ENCODE peak calls at places on chromosomes 2 and 18, in ten cellular contexts. One of them, this sample, is unnamed.

GRCh38 chr2:18067980-18068379 is 189.5 kb downstream of the KCNS3 start:
- DNase-seq in osteoblast: no peak
- DNase-seq in activated T-helper 1 cell treated with Interleukin-2 at 50 U/mL for 16 hours: no peak
- DNase-seq in cardiac fibroblast: no peak
- DNase-seq in GF-D8: no peak
- DNase-seq in GM12891: no peak
- DNase-seq in GM23338: peak
- DNase-seq in stimulated activated CD8-positive, alpha-beta memory T cell treated with anti-CD3 and anti-CD28 coated beads, Interleukin-4, amount 100 ng/mL, for 24 hours: no peak
- DNase-seq in T-helper 2 cell: no peak
- DNase-seq in endodermal cell: peak
- DNase-seq in this sample: no peak

GRCh38 chr2:37652199-37652640 is 19.2 kb downstream of the CDC42EP3 start:
- DNase-seq in osteoblast: peak
- DNase-seq in activated T-helper 1 cell treated with Interleukin-2 at 50 U/mL for 16 hours: no peak
- DNase-seq in cardiac fibroblast: peak
- DNase-seq in GF-D8: no peak
- DNase-seq in GM12891: no peak
- DNase-seq in GM23338: no peak
- DNase-seq in stimulated activated CD8-positive, alpha-beta memory T cell treated with anti-CD3 and anti-CD28 coated beads, Interleukin-4, amount 100 ng/mL, for 24 hours: no peak
- DNase-seq in T-helper 2 cell: no peak
- DNase-seq in endodermal cell: no peak
- DNase-seq in this sample: peak

GRCh38 chr2:158004131-158004530 is 97.5 kb upstream of the UPP2 start:
- DNase-seq in osteoblast: peak
- DNase-seq in activated T-helper 1 cell treated with Interleukin-2 at 50 U/mL for 16 hours: no peak
- DNase-seq in cardiac fibroblast: peak
- DNase-seq in GF-D8: no peak
- DNase-seq in GM12891: no peak
- DNase-seq in GM23338: no peak
- DNase-seq in stimulated activated CD8-positive, alpha-beta memory T cell treated with anti-CD3 and anti-CD28 coated beads, Interleukin-4, amount 100 ng/mL, for 24 hours: no peak
- DNase-seq in T-helper 2 cell: no peak
- DNase-seq in endodermal cell: no peak
- DNase-seq in this sample: no peak

GRCh38 chr2:69785358-69785757 is 43.4 kb downstream of the ANXA4 start:
- DNase-seq in osteoblast: no peak
- DNase-seq in activated T-helper 1 cell treated with Interleukin-2 at 50 U/mL for 16 hours: no peak
- DNase-seq in cardiac fibroblast: no peak
- DNase-seq in GF-D8: no peak
- DNase-seq in GM12891: no peak
- DNase-seq in GM23338: no peak
- DNase-seq in stimulated activated CD8-positive, alpha-beta memory T cell treated with anti-CD3 and anti-CD28 coated beads, Interleukin-4, amount 100 ng/mL, for 24 hours: no peak
- DNase-seq in T-helper 2 cell: no peak
- DNase-seq in endodermal cell: no peak
- DNase-seq in this sample: no peak

GRCh38 chr2:112794841-112795240 is 10.5 kb upstream of the IL1A start:
- DNase-seq in osteoblast: no peak
- DNase-seq in activated T-helper 1 cell treated with Interleukin-2 at 50 U/mL for 16 hours: no peak
- DNase-seq in cardiac fibroblast: no peak
- DNase-seq in GF-D8: peak
- DNase-seq in GM12891: no peak
- DNase-seq in GM23338: no peak
- DNase-seq in stimulated activated CD8-positive, alpha-beta memory T cell treated with anti-CD3 and anti-CD28 coated beads, Interleukin-4, amount 100 ng/mL, for 24 hours: no peak
- DNase-seq in T-helper 2 cell: no peak
- DNase-seq in endodermal cell: no peak
- DNase-seq in this sample: no peak

GRCh38 chr2:120764434-120764833 is 28.8 kb downstream of the GLI2 start:
- DNase-seq in osteoblast: no peak
- DNase-seq in activated T-helper 1 cell treated with Interleukin-2 at 50 U/mL for 16 hours: no peak
- DNase-seq in cardiac fibroblast: no peak
- DNase-seq in GF-D8: no peak
- DNase-seq in GM12891: no peak
- DNase-seq in GM23338: no peak
- DNase-seq in stimulated activated CD8-positive, alpha-beta memory T cell treated with anti-CD3 and anti-CD28 coated beads, Interleukin-4, amount 100 ng/mL, for 24 hours: no peak
- DNase-seq in T-helper 2 cell: no peak
- DNase-seq in endodermal cell: peak
- DNase-seq in this sample: no peak

GRCh38 chr2:141392517-141393213 is 738.2 kb downstream of the LRP1B start:
- DNase-seq in osteoblast: peak
- DNase-seq in activated T-helper 1 cell treated with Interleukin-2 at 50 U/mL for 16 hours: no peak
- DNase-seq in cardiac fibroblast: peak
- DNase-seq in GF-D8: no peak
- DNase-seq in GM12891: no peak
- DNase-seq in GM23338: no peak
- DNase-seq in stimulated activated CD8-positive, alpha-beta memory T cell treated with anti-CD3 and anti-CD28 coated beads, Interleukin-4, amount 100 ng/mL, for 24 hours: no peak
- DNase-seq in T-helper 2 cell: no peak
- DNase-seq in endodermal cell: no peak
- DNase-seq in this sample: peak

GRCh38 chr2:212723226-212723625 is 184.6 kb upstream of the ERBB4 start:
- DNase-seq in osteoblast: peak
- DNase-seq in activated T-helper 1 cell treated with Interleukin-2 at 50 U/mL for 16 hours: no peak
- DNase-seq in cardiac fibroblast: peak
- DNase-seq in GF-D8: no peak
- DNase-seq in GM12891: no peak
- DNase-seq in GM23338: no peak
- DNase-seq in stimulated activated CD8-positive, alpha-beta memory T cell treated with anti-CD3 and anti-CD28 coated beads, Interleukin-4, amount 100 ng/mL, for 24 hours: no peak
- DNase-seq in T-helper 2 cell: no peak
- DNase-seq in endodermal cell: no peak
- DNase-seq in this sample: peak

GRCh38 chr18:39672171-39672570 is 2106.6 kb upstream of the CELF4 start:
- DNase-seq in osteoblast: no peak
- DNase-seq in activated T-helper 1 cell treated with Interleukin-2 at 50 U/mL for 16 hours: no peak
- DNase-seq in cardiac fibroblast: peak
- DNase-seq in GF-D8: no peak
- DNase-seq in GM12891: no peak
- DNase-seq in GM23338: no peak
- DNase-seq in stimulated activated CD8-positive, alpha-beta memory T cell treated with anti-CD3 and anti-CD28 coated beads, Interleukin-4, amount 100 ng/mL, for 24 hours: no peak
- DNase-seq in T-helper 2 cell: no peak
- DNase-seq in endodermal cell: no peak
- DNase-seq in this sample: no peak

GRCh38 chr18:44852818-44853217 is 172.1 kb downstream of the SETBP1 start:
- DNase-seq in osteoblast: no peak
- DNase-seq in activated T-helper 1 cell treated with Interleukin-2 at 50 U/mL for 16 hours: no peak
- DNase-seq in cardiac fibroblast: no peak
- DNase-seq in GF-D8: no peak
- DNase-seq in GM12891: no peak
- DNase-seq in GM23338: no peak
- DNase-seq in stimulated activated CD8-positive, alpha-beta memory T cell treated with anti-CD3 and anti-CD28 coated beads, Interleukin-4, amount 100 ng/mL, for 24 hours: no peak
- DNase-seq in T-helper 2 cell: no peak
- DNase-seq in endodermal cell: no peak
- DNase-seq in this sample: no peak

GRCh38 chr2:41717883-41718282 is 329.9 kb upstream of the PKDCC start:
- DNase-seq in osteoblast: no peak
- DNase-seq in activated T-helper 1 cell treated with Interleukin-2 at 50 U/mL for 16 hours: no peak
- DNase-seq in cardiac fibroblast: no peak
- DNase-seq in GF-D8: no peak
- DNase-seq in GM12891: no peak
- DNase-seq in GM23338: no peak
- DNase-seq in stimulated activated CD8-positive, alpha-beta memory T cell treated with anti-CD3 and anti-CD28 coated beads, Interleukin-4, amount 100 ng/mL, for 24 hours: no peak
- DNase-seq in T-helper 2 cell: no peak
- DNase-seq in endodermal cell: no peak
- DNase-seq in this sample: no peak

GRCh38 chr2:3532941-3533340 is 13.6 kb upstream of the ADI1 start:
- DNase-seq in osteoblast: no peak
- DNase-seq in activated T-helper 1 cell treated with Interleukin-2 at 50 U/mL for 16 hours: no peak
- DNase-seq in cardiac fibroblast: peak
- DNase-seq in GF-D8: no peak
- DNase-seq in GM12891: no peak
- DNase-seq in GM23338: no peak
- DNase-seq in stimulated activated CD8-positive, alpha-beta memory T cell treated with anti-CD3 and anti-CD28 coated beads, Interleukin-4, amount 100 ng/mL, for 24 hours: no peak
- DNase-seq in T-helper 2 cell: no peak
- DNase-seq in endodermal cell: no peak
- DNase-seq in this sample: no peak

GRCh38 chr2:37322368-37322767 is 2.3 kb downstream of the PRKD3 start:
- DNase-seq in osteoblast: peak
- DNase-seq in activated T-helper 1 cell treated with Interleukin-2 at 50 U/mL for 16 hours: no peak
- DNase-seq in cardiac fibroblast: peak
- DNase-seq in GF-D8: no peak
- DNase-seq in GM12891: no peak
- DNase-seq in GM23338: no peak
- DNase-seq in stimulated activated CD8-positive, alpha-beta memory T cell treated with anti-CD3 and anti-CD28 coated beads, Interleukin-4, amount 100 ng/mL, for 24 hours: no peak
- DNase-seq in T-helper 2 cell: no peak
- DNase-seq in endodermal cell: no peak
- DNase-seq in this sample: no peak

GRCh38 chr2:40611196-40611595 is 159.3 kb upstream of the SLC8A1 start:
- DNase-seq in osteoblast: no peak
- DNase-seq in activated T-helper 1 cell treated with Interleukin-2 at 50 U/mL for 16 hours: no peak
- DNase-seq in cardiac fibroblast: peak
- DNase-seq in GF-D8: no peak
- DNase-seq in GM12891: no peak
- DNase-seq in GM23338: no peak
- DNase-seq in stimulated activated CD8-positive, alpha-beta memory T cell treated with anti-CD3 and anti-CD28 coated beads, Interleukin-4, amount 100 ng/mL, for 24 hours: no peak
- DNase-seq in T-helper 2 cell: no peak
- DNase-seq in endodermal cell: no peak
- DNase-seq in this sample: no peak

GRCh38 chr18:48570313-48570712 is 31.5 kb downstream of the CTIF start:
- DNase-seq in osteoblast: no peak
- DNase-seq in activated T-helper 1 cell treated with Interleukin-2 at 50 U/mL for 16 hours: no peak
- DNase-seq in cardiac fibroblast: no peak
- DNase-seq in GF-D8: no peak
- DNase-seq in GM12891: no peak
- DNase-seq in GM23338: no peak
- DNase-seq in stimulated activated CD8-positive, alpha-beta memory T cell treated with anti-CD3 and anti-CD28 coated beads, Interleukin-4, amount 100 ng/mL, for 24 hours: no peak
- DNase-seq in T-helper 2 cell: no peak
- DNase-seq in endodermal cell: no peak
- DNase-seq in this sample: no peak

GRCh38 chr18:63148449-63149199 is 170.9 kb downstream of the BCL2 start:
- DNase-seq in osteoblast: no peak
- DNase-seq in activated T-helper 1 cell treated with Interleukin-2 at 50 U/mL for 16 hours: no peak
- DNase-seq in cardiac fibroblast: peak
- DNase-seq in GF-D8: no peak
- DNase-seq in GM12891: no peak
- DNase-seq in GM23338: no peak
- DNase-seq in stimulated activated CD8-positive, alpha-beta memory T cell treated with anti-CD3 and anti-CD28 coated beads, Interleukin-4, amount 100 ng/mL, for 24 hours: no peak
- DNase-seq in T-helper 2 cell: no peak
- DNase-seq in endodermal cell: no peak
- DNase-seq in this sample: no peak

GRCh38 chr2:161122772-161123530 is 37.3 kb upstream of the TANK start:
- DNase-seq in osteoblast: peak
- DNase-seq in activated T-helper 1 cell treated with Interleukin-2 at 50 U/mL for 16 hours: no peak
- DNase-seq in cardiac fibroblast: peak
- DNase-seq in GF-D8: no peak
- DNase-seq in GM12891: no peak
- DNase-seq in GM23338: peak
- DNase-seq in stimulated activated CD8-positive, alpha-beta memory T cell treated with anti-CD3 and anti-CD28 coated beads, Interleukin-4, amount 100 ng/mL, for 24 hours: no peak
- DNase-seq in T-helper 2 cell: no peak
- DNase-seq in endodermal cell: peak
- DNase-seq in this sample: peak

GRCh38 chr2:195533771-195534642 is 123.0 kb upstream of the SLC39A10 start:
- DNase-seq in osteoblast: peak
- DNase-seq in activated T-helper 1 cell treated with Interleukin-2 at 50 U/mL for 16 hours: peak
- DNase-seq in cardiac fibroblast: peak
- DNase-seq in GF-D8: peak
- DNase-seq in GM12891: no peak
- DNase-seq in GM23338: peak
- DNase-seq in stimulated activated CD8-positive, alpha-beta memory T cell treated with anti-CD3 and anti-CD28 coated beads, Interleukin-4, amount 100 ng/mL, for 24 hours: peak
- DNase-seq in T-helper 2 cell: no peak
- DNase-seq in endodermal cell: peak
- DNase-seq in this sample: peak

GRCh38 chr2:98697651-98698337 is 33.1 kb downstream of the MGAT4A start:
- DNase-seq in osteoblast: no peak
- DNase-seq in activated T-helper 1 cell treated with Interleukin-2 at 50 U/mL for 16 hours: no peak
- DNase-seq in cardiac fibroblast: no peak
- DNase-seq in GF-D8: no peak
- DNase-seq in GM12891: no peak
- DNase-seq in GM23338: no peak
- DNase-seq in stimulated activated CD8-positive, alpha-beta memory T cell treated with anti-CD3 and anti-CD28 coated beads, Interleukin-4, amount 100 ng/mL, for 24 hours: no peak
- DNase-seq in T-helper 2 cell: no peak
- DNase-seq in endodermal cell: no peak
- DNase-seq in this sample: no peak

GRCh38 chr2:171514908-171515582 is 7.2 kb upstream of the CYBRD1 start:
- DNase-seq in osteoblast: no peak
- DNase-seq in activated T-helper 1 cell treated with Interleukin-2 at 50 U/mL for 16 hours: no peak
- DNase-seq in cardiac fibroblast: no peak
- DNase-seq in GF-D8: no peak
- DNase-seq in GM12891: no peak
- DNase-seq in GM23338: no peak
- DNase-seq in stimulated activated CD8-positive, alpha-beta memory T cell treated with anti-CD3 and anti-CD28 coated beads, Interleukin-4, amount 100 ng/mL, for 24 hours: no peak
- DNase-seq in T-helper 2 cell: no peak
- DNase-seq in endodermal cell: no peak
- DNase-seq in this sample: no peak

GRCh38 chr2:39571197-39571731 is 94.5 kb upstream of the TMEM178A start:
- DNase-seq in osteoblast: no peak
- DNase-seq in activated T-helper 1 cell treated with Interleukin-2 at 50 U/mL for 16 hours: no peak
- DNase-seq in cardiac fibroblast: peak
- DNase-seq in GF-D8: no peak
- DNase-seq in GM12891: no peak
- DNase-seq in GM23338: no peak
- DNase-seq in stimulated activated CD8-positive, alpha-beta memory T cell treated with anti-CD3 and anti-CD28 coated beads, Interleukin-4, amount 100 ng/mL, for 24 hours: no peak
- DNase-seq in T-helper 2 cell: no peak
- DNase-seq in endodermal cell: peak
- DNase-seq in this sample: no peak

GRCh38 chr18:4453712-4454547 is 1.2 kb downstream of the DLGAP1 start:
- DNase-seq in osteoblast: peak
- DNase-seq in activated T-helper 1 cell treated with Interleukin-2 at 50 U/mL for 16 hours: no peak
- DNase-seq in cardiac fibroblast: no peak
- DNase-seq in GF-D8: no peak
- DNase-seq in GM12891: no peak
- DNase-seq in GM23338: peak
- DNase-seq in stimulated activated CD8-positive, alpha-beta memory T cell treated with anti-CD3 and anti-CD28 coated beads, Interleukin-4, amount 100 ng/mL, for 24 hours: no peak
- DNase-seq in T-helper 2 cell: no peak
- DNase-seq in endodermal cell: peak
- DNase-seq in this sample: no peak

GRCh38 chr2:237674731-237675276 is 47.4 kb downstream of the LRRFIP1 start:
- DNase-seq in osteoblast: peak
- DNase-seq in activated T-helper 1 cell treated with Interleukin-2 at 50 U/mL for 16 hours: peak
- DNase-seq in cardiac fibroblast: peak
- DNase-seq in GF-D8: peak
- DNase-seq in GM12891: peak
- DNase-seq in GM23338: peak
- DNase-seq in stimulated activated CD8-positive, alpha-beta memory T cell treated with anti-CD3 and anti-CD28 coated beads, Interleukin-4, amount 100 ng/mL, for 24 hours: no peak
- DNase-seq in T-helper 2 cell: peak
- DNase-seq in endodermal cell: peak
- DNase-seq in this sample: no peak